ENCODE peak calls at places on chromosomes 6 and 20, in eight cellular contexts. O, U, X, Q, W, B, C and T are unnamed samples. For H3K79me2 and H3K27me3, the result is how much of the 10 kb centered on the place peaks cover.

GRCh38 chr6:135883045-135883444 is 31.5 kb downstream of the PDE7B start:
- DNase-seq in O (no peak), U (peak), X (no peak), Q (no peak), W (no peak), B (no peak), C (no peak), T (no peak)

GRCh38 chr6:32413427-32414047 is 6.6 kb upstream of the BTNL2 start:
- DNase-seq in O (peak), U (peak), X (peak), Q (peak), W (peak), B (peak), C (peak), T (peak)

GRCh38 chr20:19807901-19808300 is 49.8 kb downstream of the RIN2 start:
- DNase-seq in O (no peak), U (no peak), X (no peak), Q (no peak), W (no peak), B (no peak), C (no peak), T (no peak)

GRCh38 chr20:21557246-21557982 is 43.5 kb upstream of the NKX2-2 start:
- DNase-seq in O (no peak), U (no peak), X (no peak), Q (no peak), W (no peak), B (no peak), C (no peak), T (no peak)

GRCh38 chr6:143223895-143224294 is 163.2 kb downstream of the AIG1 start:
- DNase-seq in O (no peak), U (peak), X (no peak), Q (no peak), W (no peak), B (no peak), C (no peak), T (no peak)

GRCh38 chr6:148596886-148597455 is 149.9 kb upstream of the UST start:
- DNase-seq in O (no peak), U (peak), X (no peak), Q (no peak), W (no peak), B (no peak), C (no peak), T (no peak)

GRCh38 chr6:51963980-51964379 is 123.4 kb downstream of the PKHD1 start:
- DNase-seq in O (no peak), U (no peak), X (no peak), Q (no peak), W (no peak), B (no peak), C (no peak), T (no peak)

GRCh38 chr6:93679836-93680235 is 260.5 kb upstream of the EPHA7 start:
- DNase-seq in O (no peak), U (no peak), X (no peak), Q (no peak), W (peak), B (no peak), C (no peak), T (no peak)

GRCh38 chr6:87029711-87030314 is 65.1 kb downstream of the CGA start:
- DNase-seq in O (no peak), U (peak), X (peak), Q (no peak), W (peak), B (peak), C (peak), T (peak)

GRCh38 chr6:1949533-1949932 is 295.9 kb downstream of the GMDS start:
- DNase-seq in O (no peak), U (peak), X (no peak), Q (no peak), W (no peak), B (no peak), C (peak), T (peak)

GRCh38 chr6:113763883-113764282 is 93.3 kb upstream of the MARCKS start:
- DNase-seq in O (no peak), U (peak), X (no peak), Q (no peak), W (peak), B (no peak), C (peak), T (peak)

GRCh38 chr6:101392561-101393230 is 812 bp upstream of the GRIK2 start:
- DNase-seq in O (no peak), U (no peak), X (no peak), Q (peak), W (no peak), B (peak), C (no peak), T (no peak)

GRCh38 chr6:52725530-52726192 is 37.6 kb downstream of the GSTA2 start:
- DNase-seq in O (no peak), U (no peak), X (peak), Q (no peak), W (no peak), B (no peak), C (peak), T (peak)

GRCh38 chr6:157840776-157841175 is 17.7 kb downstream of the SNX9 start:
- DNase-seq in O (no peak), U (peak), X (peak), Q (no peak), W (peak), B (no peak), C (peak), T (no peak)

GRCh38 chr6:140140891-140141290 is 766.4 kb upstream of the CITED2 start:
- DNase-seq in O (no peak), U (no peak), X (no peak), Q (no peak), W (no peak), B (no peak), C (no peak), T (no peak)

GRCh38 chr6:158049055-158050028 is 67.7 kb downstream of the SYNJ2 start:
- DNase-seq in O (no peak), U (no peak), X (peak), Q (no peak), W (no peak), B (peak), C (peak), T (no peak)

GRCh38 chr6:156617376-156617775 is 159.8 kb upstream of the ARID1B start:
- DNase-seq in O (no peak), U (peak), X (peak), Q (no peak), W (peak), B (no peak), C (no peak), T (no peak)

GRCh38 chr20:54063998-54064676 is 6.3 kb downstream of the BCAS1 start:
- DNase-seq in O (peak), U (no peak), X (no peak), Q (no peak), W (no peak), B (no peak), C (no peak), T (no peak)

GRCh38 chr6:146770965-146771735 is 172.4 kb downstream of the ADGB start:
- DNase-seq in O (peak), U (no peak), X (peak), Q (no peak), W (peak), B (no peak), C (no peak), T (no peak)

GRCh38 chr20:49228676-49229075 is 9.5 kb downstream of the DDX27 start:
- DNase-seq in O (peak), U (no peak), X (no peak), Q (no peak), W (no peak), B (no peak), C (no peak), T (no peak)

GRCh38 chr20:23036371-23036770 is 1.3 kb downstream of the SSTR4 start:
- DNase-seq in O (peak), U (no peak), X (no peak), Q (no peak), W (no peak), B (no peak), C (no peak), T (no peak)

GRCh38 chr6:96522469-96523009 is 933 bp downstream of the UFL1 start:
- DNase-seq in O (no peak), U (peak), X (no peak), Q (no peak), W (peak), B (peak), C (no peak), T (no peak)

GRCh38 chr6:53761036-53761435 is 33.8 kb upstream of the LRRC1 start:
- DNase-seq in O (no peak), U (no peak), X (no peak), Q (no peak), W (no peak), B (no peak), C (no peak), T (no peak)

GRCh38 chr20:24718277-24718676 is 230.8 kb upstream of the CST7 start:
- DNase-seq in O (no peak), U (no peak), X (no peak), Q (no peak), W (no peak), B (no peak), C (no peak), T (peak)
- H3K79me2 ChIP-seq in O (under half), U (under half), X (under half), Q (under half), W (under half), B (under half), C (under half), T (under half)

DNA sequence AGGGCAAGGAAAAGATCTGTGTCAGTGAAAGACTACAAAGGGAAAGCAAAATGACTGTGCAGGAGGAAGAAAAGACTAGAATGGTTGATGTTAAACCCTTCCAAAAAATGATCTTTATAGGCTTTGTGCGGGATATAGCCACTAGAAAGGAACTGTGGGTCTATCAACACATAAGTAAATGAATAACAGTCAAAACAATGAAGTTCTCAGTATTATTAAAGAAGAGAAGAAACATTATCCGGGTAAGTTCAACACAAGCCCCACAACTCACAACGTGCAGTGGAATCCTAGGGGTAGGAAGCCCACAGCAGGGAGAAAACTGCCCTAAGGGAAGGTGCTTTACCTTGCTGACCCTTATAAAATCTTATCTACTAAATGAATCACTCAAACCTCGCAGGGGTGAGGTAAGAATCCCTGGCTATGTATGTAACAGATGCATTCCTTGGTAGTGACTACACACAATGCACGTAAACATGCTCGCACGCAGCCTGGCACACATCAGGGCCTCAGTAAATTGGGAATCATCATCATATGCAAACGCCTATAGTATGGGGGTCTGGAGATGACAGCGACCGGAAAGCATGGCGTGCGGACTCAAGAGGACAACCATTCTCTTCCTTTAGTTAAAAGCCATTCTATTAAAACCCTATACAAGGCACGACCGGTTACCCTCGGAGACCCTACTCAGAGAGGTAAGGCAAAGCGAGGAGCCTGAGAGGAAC is 11.3 kb downstream of the TFAP2A start:
- DNase-seq in O (no peak), U (peak), X (no peak), Q (no peak), W (no peak), B (no peak), C (peak), T (peak)
- H3K27me3 ChIP-seq in O (under half), U (under half), X (under half), Q (half or more), W (half or more), B (under half), C (under half), T (under half)

DNA sequence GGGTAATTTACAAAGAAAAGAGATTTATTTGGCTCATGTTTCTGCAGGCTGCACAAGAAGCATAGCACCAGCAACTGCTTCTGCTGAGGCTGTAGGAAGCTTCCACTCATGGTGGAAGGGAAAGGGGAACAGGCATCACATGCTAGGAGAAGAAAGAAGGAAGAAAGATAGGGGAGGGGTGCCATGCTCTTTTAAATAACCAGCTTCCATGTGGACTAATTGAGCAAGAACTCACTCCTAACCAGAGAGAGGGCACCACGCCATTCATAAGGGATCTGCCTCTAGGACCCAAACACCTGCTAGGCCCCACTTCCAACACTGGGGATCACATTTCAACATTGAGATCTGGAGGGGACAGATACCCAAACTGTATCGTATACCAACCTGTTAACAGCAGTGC is 46.9 kb upstream of the ARMC2 start:
- DNase-seq in O (no peak), U (no peak), X (no peak), Q (no peak), W (no peak), B (no peak), C (no peak), T (no peak)
- H3K4me3 ChIP-seq in O (no peak), U (no peak), X (no peak), Q (no peak), W (no peak), B (no peak), C (no peak), T (no peak)

GRCh38 chr20:50518270-50518721 is 8.1 kb downstream of the PTPN1 start:
- DNase-seq in O (no peak), U (peak), X (no peak), Q (no peak), W (no peak), B (no peak), C (peak), T (no peak)

GRCh38 chr20:50519036-50519780 is 9.0 kb downstream of the PTPN1 start:
- DNase-seq in O (peak), U (no peak), X (no peak), Q (no peak), W (no peak), B (no peak), C (no peak), T (no peak)

GRCh38 chr20:50521221-50521642 is 11.0 kb downstream of the PTPN1 start:
- DNase-seq in O (no peak), U (no peak), X (no peak), Q (no peak), W (no peak), B (peak), C (no peak), T (no peak)

GRCh38 chr20:50521709-50522674 is 11.8 kb downstream of the PTPN1 start:
- DNase-seq in O (no peak), U (no peak), X (peak), Q (no peak), W (no peak), B (no peak), C (no peak), T (no peak)

GRCh38 chr20:50520222-50520877 is 10.2 kb downstream of the PTPN1 start:
- DNase-seq in O (no peak), U (no peak), X (no peak), Q (no peak), W (no peak), B (no peak), C (no peak), T (no peak)
- H3K79me2 ChIP-seq in O (half or more), U (half or more), X (half or more), Q (under half), W (half or more), B (half or more), C (half or more), T (half or more)

GRCh38 chr6:151900897-151901485 is 93.5 kb downstream of the ESR1 start:
- DNase-seq in O (no peak), U (no peak), X (no peak), Q (no peak), W (no peak), B (no peak), C (no peak), T (peak)
- H3K27me3 ChIP-seq in O (under half), U (under half), X (under half), Q (under half), W (under half), B (under half), C (under half), T (under half)

GRCh38 chr20:24370249-24370648 is 99.2 kb upstream of the SYNDIG1 start:
- DNase-seq in O (no peak), U (no peak), X (no peak), Q (no peak), W (no peak), B (no peak), C (no peak), T (no peak)
- H3K4me3 ChIP-seq in O (no peak), U (no peak), X (no peak), Q (no peak), W (no peak), B (no peak), C (no peak), T (no peak)

GRCh38 chr6:10615675-10616074 is 78.7 kb downstream of the C6orf52 start:
- DNase-seq in O (peak), U (no peak), X (no peak), Q (no peak), W (no peak), B (no peak), C (no peak), T (no peak)
- H3K79me2 ChIP-seq in O (under half), U (under half), X (under half), Q (under half), W (under half), B (under half), C (under half), T (under half)

DNA sequence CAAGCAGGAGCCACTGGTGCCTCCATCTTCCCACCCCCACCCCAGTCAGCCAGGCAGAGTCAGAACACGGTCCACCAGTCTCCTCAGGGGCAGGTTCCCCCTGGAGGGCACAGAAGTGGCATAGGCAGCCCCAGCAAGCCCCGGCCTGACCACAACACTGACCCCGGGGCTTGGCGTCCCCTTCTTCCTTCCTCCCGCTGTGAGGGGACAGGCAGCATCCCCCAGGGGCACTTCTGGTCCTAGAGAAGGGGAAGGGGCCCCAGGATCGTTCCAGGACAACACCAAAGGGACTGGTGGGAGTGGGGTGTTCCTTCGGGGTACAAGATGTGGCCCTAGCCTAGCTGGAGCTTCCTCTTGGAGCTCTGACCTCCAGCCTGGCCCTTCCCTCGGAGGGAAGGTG is 36.1 kb downstream of the YTHDF1 start:
- DNase-seq in O (no peak), U (no peak), X (no peak), Q (no peak), W (no peak), B (no peak), C (no peak), T (no peak)
- H3K27me3 ChIP-seq in O (under half), U (under half), X (under half), Q (under half), W (under half), B (under half), C (under half), T (half or more)